ENCODE peak calls at places on chromosomes 13 and 19, in four cellular contexts. V is lung, I is body of pancreas, B is breast epithelium. O is an unnamed sample.

GRCh38 chr13:106566682-106567420 is 1.1 kb downstream of the ARGLU1 start:
- DNase-seq in V (peak; percentile 75), I (peak; percentile 54), B (peak; percentile 45), O (peak; percentile 95)

GRCh38 chr19:31312004-31312403 is 37.2 kb downstream of the TSHZ3 start:
- DNase-seq in V (no peak), I (no peak), B (no peak), O (no peak)

GRCh38 chr19:55384576-55385235 is 614 bp upstream of the TMEM238 start:
- DNase-seq in V (peak; percentile 46), I (no peak), B (no peak), O (no peak)

GRCh38 chr19:2048959-2049740 is 1.9 kb downstream of the MKNK2 start:
- DNase-seq in V (no peak), I (peak; percentile 64), B (peak; percentile 68), O (no peak)

GRCh38 chr13:89832827-89833226 is 1514.7 kb upstream of the MIR17HG start:
- DNase-seq in V (no peak), I (no peak), B (no peak), O (no peak)

GRCh38 chr13:97321616-97322321 is 99.6 kb downstream of the MBNL2 start:
- DNase-seq in V (no peak), I (no peak), B (no peak), O (peak; percentile 29)

GRCh38 chr19:33349319-33350289 is 23.9 kb upstream of the CEBPG start:
- DNase-seq in V (no peak), I (no peak), B (no peak), O (no peak)

GRCh38 chr13:49113526-49114286 is 106.4 kb upstream of the MLNR start:
- DNase-seq in V (no peak), I (no peak), B (no peak), O (no peak)

DNA sequence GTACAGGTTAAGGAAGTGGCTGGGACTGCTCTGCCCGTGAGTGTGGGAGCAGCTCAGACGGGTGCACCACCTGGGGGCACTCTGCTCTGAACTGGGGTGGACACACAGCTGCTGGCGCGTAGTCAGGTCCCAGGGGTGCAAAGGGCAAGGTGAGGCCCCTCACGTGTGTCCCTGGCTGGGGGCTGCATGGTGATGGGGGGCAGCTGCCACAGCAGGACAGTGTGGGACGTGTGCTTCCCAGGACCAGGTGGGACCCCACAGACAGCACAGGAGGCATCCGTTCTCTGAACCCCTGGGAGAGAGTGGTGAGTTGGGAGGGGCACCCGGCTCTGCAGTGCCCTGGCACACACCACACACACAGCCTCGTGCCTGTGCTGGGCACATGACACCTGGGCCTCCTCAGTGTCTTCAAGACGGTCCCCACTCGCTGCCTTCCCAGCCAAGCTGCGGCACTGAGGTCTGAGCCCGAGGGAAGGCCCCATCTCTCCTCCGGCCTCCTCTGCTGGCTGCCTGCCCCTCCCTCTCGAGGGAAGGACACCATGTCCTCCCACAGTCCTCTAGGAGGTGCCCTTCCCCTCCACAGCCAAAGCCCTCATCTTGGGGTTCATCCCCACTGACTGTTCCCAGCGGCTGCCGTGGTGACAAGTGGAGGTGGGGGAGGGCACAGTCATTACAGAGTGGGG is 24.7 kb downstream of the CILP2 start:
- DNase-seq in V (no peak), I (no peak), B (no peak), O (no peak)
- TF ChIP-seq CTCF in V (no peak), I (no peak), B (no peak), O (no peak)

GRCh38 chr19:46431824-46432223 is 3.1 kb upstream of the PNMA8C start:
- DNase-seq in V (no peak), I (peak; percentile 34), B (no peak), O (no peak)
- TF ChIP-seq CTCF in V (no peak), I (peak; percentile 73), B (no peak), O (no peak)

GRCh38 chr13:110394371-110394841 is 87.3 kb downstream of the COL4A2 start:
- DNase-seq in V (no peak), I (no peak), B (no peak), O (no peak)
- TF ChIP-seq CTCF in V (no peak), I (no peak), B (no peak), O (no peak)

DNA sequence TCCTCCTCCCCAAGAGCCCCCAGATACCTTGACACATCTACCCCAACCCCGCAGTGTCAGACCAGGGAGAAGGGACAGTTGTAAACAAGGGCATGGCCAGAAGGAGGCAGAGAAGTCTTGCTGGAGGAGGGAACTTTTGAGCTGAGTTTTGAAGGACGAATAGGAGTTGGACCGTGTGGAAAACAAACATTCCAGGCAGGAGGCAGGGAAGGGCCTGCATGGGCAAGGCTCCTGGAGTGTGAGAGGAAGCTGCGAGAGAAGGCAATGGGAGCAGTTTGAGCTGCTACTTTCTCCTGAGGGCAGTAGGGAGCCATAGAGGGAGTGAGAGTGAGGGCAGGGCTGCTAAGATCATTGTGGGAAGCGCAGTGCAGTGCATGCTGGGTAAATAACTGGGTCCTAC is 23.3 kb downstream of the IL12RB1 start:
- DNase-seq in V (no peak), I (no peak), B (no peak), O (no peak)
- TF ChIP-seq CTCF in V (no peak), I (no peak), B (no peak), O (no peak)

GRCh38 chr13:30111810-30112209 is 195.5 kb downstream of the KATNAL1 start:
- DNase-seq in V (no peak), I (no peak), B (no peak), O (no peak)
- TF ChIP-seq CTCF in V (no peak), I (no peak), B (no peak), O (no peak)

GRCh38 chr13:44221657-44222056 is 152.0 kb upstream of the SERP2 start:
- DNase-seq in V (no peak), I (no peak), B (no peak), O (no peak)
- TF ChIP-seq CTCF in V (no peak), I (no peak), B (no peak), O (no peak)

GRCh38 chr13:28268800-28269223 is 130.5 kb downstream of the PAN3 start:
- DNase-seq in V (no peak), I (no peak), B (no peak), O (no peak)
- TF ChIP-seq CTCF in V (no peak), I (no peak), B (no peak), O (no peak)

DNA sequence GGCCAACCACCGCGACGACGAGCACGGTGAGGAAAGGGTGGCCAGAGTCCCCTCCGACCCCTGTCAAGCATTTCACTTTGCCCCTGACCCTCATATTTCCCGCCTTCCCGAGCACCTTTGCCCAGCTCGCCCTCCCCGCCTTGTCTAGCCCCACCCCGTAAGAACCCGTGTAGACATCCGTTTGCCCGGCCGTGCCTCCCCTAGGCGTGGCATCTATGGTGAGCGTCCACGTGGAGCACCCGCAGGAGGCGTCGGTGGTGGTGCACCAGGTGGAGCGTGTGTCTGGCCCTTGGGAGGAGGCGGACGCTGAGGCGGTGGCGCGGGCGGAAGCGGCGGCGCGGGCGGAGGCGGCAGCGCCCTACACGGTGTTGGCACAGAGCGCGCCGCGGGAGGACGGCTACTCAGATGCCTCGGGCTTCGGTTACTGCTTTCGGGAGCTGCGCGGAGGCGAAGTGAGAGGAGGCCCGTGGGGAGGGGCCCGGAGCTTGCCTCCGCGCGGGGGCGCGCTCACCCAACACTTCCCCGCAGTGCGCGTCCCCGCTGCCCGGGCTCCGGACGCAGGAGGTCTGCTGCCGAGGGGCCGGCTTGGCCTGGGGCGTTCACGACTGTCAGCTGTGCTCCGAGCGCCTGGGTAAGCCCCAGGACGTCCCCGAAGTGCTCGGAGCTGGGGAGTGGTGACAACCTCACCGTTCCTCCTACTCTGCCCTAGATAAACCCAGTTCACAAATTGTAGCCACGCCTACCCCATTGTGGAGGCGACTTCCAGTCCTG is 4.2 kb downstream of the LTBP4 start:
- DNase-seq in V (peak; percentile 84), I (peak; percentile 83), B (peak; percentile 82), O (no peak)
- TF ChIP-seq CTCF in V (no peak), I (no peak), B (no peak), O (peak; percentile 37)